ENCODE peak calls at places on chromosomes 4 and X, in nine cellular contexts. M, B, F, O, X, N, R, Q and U are unnamed samples. For H3K27me3 and H3K4me1, the result is how much of the 10 kb centered on the place peaks cover.

GRCh38 chr4:88804234-88804633 is 106.6 kb upstream of the NAP1L5 start:
- DNase-seq in Q (no peak), R (no peak), N (no peak), O (no peak), X (no peak), M (no peak), F (no peak), B (no peak), U (no peak)

GRCh38 chrX:143461616-143462015 is 55.7 kb downstream of the SPANXN3 start:
- DNase-seq in O (no peak), N (no peak), X (no peak), R (no peak), Q (no peak), M (no peak), B (no peak), F (no peak), U (no peak)

GRCh38 chr4:155787113-155787710 is 28.4 kb downstream of the GUCY1B1 start:
- DNase-seq in F (no peak), R (no peak), Q (no peak), B (no peak), X (no peak), O (no peak), N (peak), M (no peak), U (peak)

GRCh38 chrX:155068165-155068564 is 2.8 kb downstream of the CMC4 start:
- DNase-seq in O (no peak), X (no peak), Q (no peak), M (no peak), F (no peak), N (no peak), B (no peak), R (no peak), U (no peak)

GRCh38 chr4:76585270-76585669 is 150.2 kb downstream of the SHROOM3 start:
- DNase-seq in R (no peak), M (no peak), O (no peak), F (no peak), B (no peak), Q (no peak), N (no peak), X (no peak), U (no peak)

GRCh38 chrX:119693032-119693995 is at the start of gene SEPTIN6:
- DNase-seq in F (peak), X (peak), R (peak), N (peak), O (peak), Q (peak), M (peak), B (no peak), U (peak)

GRCh38 chr4:108035691-108036090 is 46.0 kb downstream of the HADH start:
- DNase-seq in O (no peak), X (no peak), Q (no peak), M (no peak), R (no peak), N (no peak), F (no peak), B (no peak), U (no peak)

GRCh38 chr4:140777894-140778293 is 21.7 kb upstream of the TBC1D9 start:
- DNase-seq in Q (no peak), R (no peak), O (no peak), M (no peak), N (no peak), B (no peak), F (no peak), X (no peak), U (no peak)

GRCh38 chr4:54063224-54063623 is 1.2 kb downstream of the CHIC2 start:
- DNase-seq in N (peak), M (no peak), X (no peak), F (no peak), Q (no peak), O (no peak), R (no peak), B (no peak), U (no peak)

GRCh38 chrX:40172169-40172979 is 74.6 kb upstream of the BCOR start:
- DNase-seq in O (peak), B (no peak), M (no peak), N (peak), R (peak), F (peak), X (peak), Q (peak), U (peak)

GRCh38 chr4:26826721-26827120 is 33.9 kb upstream of the STIM2 start:
- DNase-seq in R (no peak), F (no peak), N (no peak), M (no peak), O (no peak), Q (no peak), B (no peak), X (peak), U (no peak)

GRCh38 chr4:128153795-128154194 is 92.7 kb downstream of the LARP1B start:
- DNase-seq in F (no peak), Q (no peak), X (no peak), B (no peak), R (no peak), M (no peak), O (no peak), N (no peak), U (no peak)

GRCh38 chr4:127425202-127425845 is 207.4 kb upstream of the INTU start:
- DNase-seq in B (no peak), F (no peak), O (no peak), X (no peak), M (no peak), Q (no peak), R (no peak), N (no peak), U (peak)

GRCh38 chr4:104591505-104591904 is 96.8 kb upstream of the CXXC4 start:
- DNase-seq in X (no peak), M (no peak), F (no peak), R (peak), B (no peak), O (peak), Q (no peak), N (no peak), U (peak)

GRCh38 chrX:143206961-143207360 is 181.2 kb downstream of the SPANXN4 start:
- DNase-seq in M (no peak), R (no peak), N (no peak), X (no peak), O (no peak), B (no peak), F (no peak), Q (no peak), U (no peak)

GRCh38 chr4:123924536-123924935 is 527.9 kb downstream of the SPRY1 start:
- DNase-seq in X (no peak), O (no peak), B (no peak), F (no peak), M (no peak), Q (no peak), N (no peak), R (no peak), U (no peak)

GRCh38 chr4:54971474-54971950 is 153.9 kb downstream of the KDR start:
- DNase-seq in N (peak), X (no peak), F (no peak), B (no peak), R (peak), O (no peak), M (no peak), Q (no peak), U (peak)

GRCh38 chr4:93659629-93660028 is 168.9 kb upstream of the ATOH1 start:
- DNase-seq in X (no peak), R (no peak), F (no peak), B (no peak), N (no peak), Q (no peak), O (no peak), M (no peak), U (no peak)

GRCh38 chr4:146333187-146333894 is 119.0 kb downstream of the REELD1 start:
- DNase-seq in X (no peak), O (no peak), M (no peak), F (no peak), Q (no peak), N (no peak), B (no peak), R (no peak), U (no peak)

GRCh38 chr4:146336413-146336807 is 122.1 kb downstream of the REELD1 start:
- DNase-seq in X (no peak), Q (no peak), F (no peak), B (no peak), O (no peak), N (no peak), R (no peak), M (no peak), U (no peak)

GRCh38 chr4:146335763-146336412 is 121.5 kb downstream of the REELD1 start:
- DNase-seq in O (no peak), Q (no peak), M (no peak), X (no peak), R (no peak), N (no peak), B (no peak), F (no peak), U (no peak)

GRCh38 chr4:146333895-146334262 is 119.5 kb downstream of the REELD1 start:
- DNase-seq in Q (no peak), X (no peak), R (no peak), B (no peak), M (no peak), F (no peak), O (no peak), N (no peak), U (no peak)

GRCh38 chr4:146334862-146335449 is 120.6 kb downstream of the REELD1 start:
- DNase-seq in O (no peak), N (no peak), F (no peak), B (no peak), M (no peak), Q (no peak), X (no peak), R (no peak), U (no peak)
- H3K27me3 ChIP-seq in O (under half), N (under half), F (under half), B (under half), M (under half), Q (under half), X (under half), R (under half), U (under half)

DNA sequence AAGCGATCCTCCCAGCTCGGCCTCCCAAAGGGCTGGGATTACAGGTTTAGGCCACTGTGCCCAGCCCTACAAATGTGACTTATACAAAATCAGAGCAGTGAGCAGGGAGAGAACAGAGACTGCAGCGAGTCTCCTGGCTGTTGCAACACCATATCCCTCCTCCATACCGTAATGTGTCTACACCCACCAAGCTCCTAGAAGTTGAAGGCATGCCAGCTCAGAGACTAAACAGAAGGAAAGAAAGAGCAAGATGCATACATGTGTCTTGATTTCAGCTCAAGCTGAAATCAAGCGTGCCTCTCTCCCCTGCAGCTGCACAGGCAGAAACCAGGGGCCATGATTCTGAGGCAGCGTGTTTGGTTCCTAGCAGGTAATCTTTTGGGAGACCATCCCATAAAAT is 34.7 kb downstream of the AFAP1 start:
- DNase-seq in N (no peak), R (no peak), Q (no peak), X (no peak), B (no peak), M (no peak), O (no peak), F (no peak), U (no peak)
- H3K4me1 ChIP-seq in N (under half), R (under half), Q (under half), X (under half), B (under half), M (under half), O (half or more), F (half or more), U (under half)

DNA sequence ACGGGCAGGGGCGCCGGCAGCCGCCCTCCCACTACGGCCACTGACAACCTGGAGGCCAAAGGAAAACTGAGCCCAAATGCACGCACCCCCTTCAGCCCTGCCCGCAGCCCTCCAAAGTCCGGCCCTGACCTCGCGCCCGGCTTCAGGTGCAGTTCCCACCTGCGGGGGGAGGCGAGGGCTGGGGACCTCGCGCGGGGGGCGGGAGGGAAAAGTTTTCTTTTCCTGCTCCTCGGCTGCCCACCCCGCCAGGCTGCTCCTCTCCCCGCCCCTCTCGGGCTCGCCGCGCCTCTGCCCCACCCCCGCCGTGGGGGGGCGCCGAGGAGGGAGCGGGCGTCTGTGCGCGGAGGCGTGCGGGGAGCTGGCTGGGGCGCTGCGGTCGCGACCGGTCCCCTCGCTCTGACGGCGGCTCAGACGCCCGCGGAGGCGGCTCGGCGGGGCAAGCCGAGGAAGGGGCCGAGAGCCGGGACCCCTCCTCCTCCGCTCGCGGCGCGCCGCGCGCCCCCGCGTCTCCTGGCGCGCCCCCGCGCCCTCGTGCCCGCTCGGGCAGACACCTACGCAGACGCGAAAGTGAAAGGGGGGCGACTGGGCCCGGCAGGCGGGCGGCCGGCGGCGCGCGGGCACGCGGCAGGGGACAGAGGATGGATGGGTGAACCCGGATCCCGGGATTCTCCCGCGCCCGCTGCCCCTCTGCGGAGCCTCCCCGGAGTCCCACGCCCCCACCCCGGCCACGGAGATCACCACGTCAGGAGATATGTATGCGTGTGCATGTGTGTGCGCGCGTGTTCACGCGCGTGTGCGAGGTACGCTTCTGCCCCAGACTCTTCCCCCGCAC is 3.1 kb upstream of the NR3C2 start:
- DNase-seq in Q (peak), X (peak), R (peak), M (peak), O (peak), F (peak), N (peak), B (peak), U (peak)
- H3K27me3 ChIP-seq in Q (half or more), X (under half), R (under half), M (under half), O (under half), F (under half), N (under half), B (under half), U (half or more)

GRCh38 chrX:1475881-1476280 is 23.2 kb upstream of the ASMTL start:
- DNase-seq in N (no peak), B (no peak), M (no peak), R (no peak), F (no peak), Q (no peak), X (no peak), O (no peak), U (peak)

GRCh38 chrX:1477229-1477628 is 24.5 kb upstream of the ASMTL start:
- DNase-seq in N (no peak), F (no peak), O (no peak), M (no peak), B (no peak), R (no peak), X (no peak), Q (no peak), U (no peak)

GRCh38 chrX:1476682-1477081 is 24.0 kb upstream of the ASMTL start:
- DNase-seq in O (no peak), X (no peak), Q (no peak), M (no peak), N (no peak), F (no peak), R (no peak), B (no peak), U (no peak)

GRCh38 chrX:1480082-1480785 is 27.5 kb upstream of the ASMTL start:
- DNase-seq in N (no peak), M (no peak), Q (no peak), R (no peak), O (no peak), B (no peak), X (no peak), F (no peak), U (no peak)

GRCh38 chrX:1477801-1478458 is 25.2 kb upstream of the ASMTL start:
- DNase-seq in Q (no peak), B (peak), N (no peak), F (no peak), X (no peak), M (no peak), R (no peak), O (no peak), U (no peak)
- H3K4me1 ChIP-seq in Q (under half), B (under half), N (half or more), F (under half), X (under half), M (under half), R (under half), O (under half), U (under half)

DNA sequence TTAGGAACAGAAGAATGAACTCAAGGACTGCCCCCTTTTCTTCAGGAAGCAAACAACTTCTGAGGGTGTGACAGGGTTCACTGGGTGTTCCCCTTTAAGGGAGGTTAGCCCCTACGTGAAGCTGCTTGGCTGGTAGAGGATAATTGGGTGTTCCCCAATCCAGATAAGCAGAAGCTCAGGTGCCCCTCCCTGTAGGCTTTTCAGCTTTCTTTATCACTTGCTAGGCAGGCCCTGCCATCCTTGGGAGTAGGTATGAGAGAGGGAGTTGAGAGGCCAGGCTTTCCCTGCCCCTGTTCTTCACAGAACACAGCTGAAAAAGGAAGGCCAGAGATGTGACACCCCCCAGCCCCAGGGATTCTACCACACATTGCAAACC is 44.2 kb downstream of the RTL9 start:
- DNase-seq in F (no peak), X (no peak), N (no peak), M (no peak), Q (no peak), R (no peak), B (no peak), O (no peak), U (no peak)
- H3K27me3 ChIP-seq in F (under half), X (under half), N (under half), M (under half), Q (under half), R (under half), B (under half), O (under half), U (under half)

DNA sequence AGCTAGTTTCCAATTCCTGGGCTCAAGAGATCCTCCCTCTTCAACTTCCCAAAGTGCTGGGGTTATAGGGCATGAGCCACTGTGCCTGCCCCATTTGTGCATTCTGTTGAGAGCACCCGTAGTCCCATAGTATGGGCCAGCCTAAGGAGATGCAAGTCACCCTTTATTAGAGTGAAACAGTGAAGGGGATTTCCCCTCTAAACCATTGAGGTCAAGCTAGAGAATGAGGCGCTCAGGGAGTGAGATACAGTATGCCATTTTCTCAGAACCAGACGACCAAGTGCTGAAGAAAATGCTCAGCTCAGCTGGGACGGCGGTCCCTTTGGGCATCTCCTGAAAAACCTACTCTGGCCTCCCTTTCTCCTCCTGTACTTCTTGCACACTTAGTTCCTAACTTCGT is 18.7 kb downstream of the RNF4 start:
- DNase-seq in O (no peak), M (no peak), R (no peak), X (no peak), F (no peak), B (no peak), N (no peak), Q (no peak), U (no peak)
- H3K4me1 ChIP-seq in O (half or more), M (half or more), R (under half), X (under half), F (under half), B (under half), N (half or more), Q (under half), U (under half)

GRCh38 chr4:1466034-1466960 is 60.1 kb upstream of the NKX1-1 start:
- DNase-seq in Q (no peak), X (no peak), F (peak), R (no peak), N (no peak), M (no peak), B (no peak), O (no peak), U (no peak)
- H3K27me3 ChIP-seq in Q (half or more), X (under half), F (under half), R (under half), N (under half), M (half or more), B (under half), O (half or more), U (under half)

DNA sequence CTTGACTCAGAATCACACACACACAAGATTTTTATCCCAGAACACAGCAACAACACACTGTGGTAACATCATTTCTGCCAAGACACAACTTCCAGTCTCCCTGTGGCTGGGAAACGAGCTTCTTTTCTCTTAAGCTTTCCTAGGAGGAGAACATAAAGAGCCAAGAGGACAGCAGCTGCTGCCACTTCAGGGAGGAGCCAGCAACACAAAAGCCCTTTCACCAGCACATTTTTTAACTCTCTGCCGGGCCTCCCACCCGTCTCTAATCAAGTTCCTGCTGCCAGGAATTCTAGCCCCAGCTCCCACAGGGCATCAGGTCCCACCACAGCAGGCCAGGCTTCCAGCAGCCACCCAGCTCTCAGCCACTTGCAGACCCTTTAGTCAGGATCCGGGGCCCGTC is 22.4 kb downstream of the FAT1 start:
- DNase-seq in B (peak), N (no peak), O (peak), M (no peak), X (no peak), F (peak), R (peak), Q (no peak), U (peak)
- H3K4me1 ChIP-seq in B (under half), N (under half), O (half or more), M (under half), X (under half), F (half or more), R (under half), Q (under half), U (under half)

GRCh38 chrX:105816517-105816916 is 5.8 kb upstream of the NRK start:
- DNase-seq in F (no peak), X (no peak), O (no peak), N (no peak), Q (no peak), B (no peak), R (no peak), M (no peak), U (no peak)
- H3K27me3 ChIP-seq in F (under half), X (under half), O (under half), N (under half), Q (under half), B (under half), R (under half), M (under half), U (under half)